ENCODE peak calls at places on chromosomes 13 and 19, in ten cellular contexts. O is left ventricle myocardium inferior; E is fibroblast of lung; G is aorta; R is CD8-positive, alpha-beta T cell; B is adrenal gland; H is effector memory CD4-positive, alpha-beta T cell; Z is stomach; L is mammary epithelial cell; T is gastrocnemius medialis. Y is an unnamed sample.
A peak's percentile ranks its signal among the peaks of the same experiment; 100 is the strongest.

GRCh38 chr13:27808866-27809546 is 16.7 kb downstream of the GSX1 start:
- DNase-seq in O (no peak), E (no peak), G (no peak), R (no peak), B (no peak), H (no peak), Z (no peak), L (peak; percentile 94), T (no peak), Y (no peak)

GRCh38 chr13:80603351-80603750 is 262.4 kb upstream of the SPRY2 start:
- DNase-seq in O (no peak), E (no peak), G (no peak), R (no peak), B (no peak), H (no peak), Z (no peak), L (no peak), T (no peak), Y (no peak)

GRCh38 chr19:53511933-53512374 is 26.0 kb upstream of the ZNF331 start:
- DNase-seq in O (peak; percentile 40), E (peak; percentile 49), G (peak; percentile 82), R (peak; percentile 32), B (peak; percentile 74), H (peak; percentile 38), Z (peak; percentile 64), L (peak; percentile 43), T (peak; percentile 18), Y (peak; percentile 65)

GRCh38 chr19:5130371-5131030 is 161.6 kb downstream of the KDM4B start:
- DNase-seq in O (no peak), E (no peak), G (no peak), R (peak; percentile 26), B (no peak), H (peak; percentile 50), Z (no peak), L (no peak), T (no peak), Y (no peak)

GRCh38 chr19:709196-709964 is 645 bp downstream of the PALM start:
- DNase-seq in O (no peak), E (no peak), G (no peak), R (no peak), B (no peak), H (no peak), Z (no peak), L (no peak), T (no peak), Y (no peak)

GRCh38 chr19:48113190-48113917 is 2.7 kb upstream of the PLA2G4C start:
- DNase-seq in O (no peak), E (no peak), G (no peak), R (no peak), B (no peak), H (no peak), Z (no peak), L (peak; percentile 25), T (no peak), Y (no peak)

GRCh38 chr19:15129856-15130580 is 22.8 kb downstream of the SYDE1 start:
- DNase-seq in O (no peak), E (no peak), G (no peak), R (no peak), B (no peak), H (no peak), Z (no peak), L (peak; percentile 89), T (no peak), Y (no peak)

GRCh38 chr13:104833221-104833620 is 1702.2 kb downstream of the EFNB2 start:
- DNase-seq in O (no peak), E (no peak), G (no peak), R (no peak), B (no peak), H (no peak), Z (no peak), L (no peak), T (no peak), Y (no peak)

GRCh38 chr19:38255759-38256052 is 468 bp downstream of the PPP1R14A start:
- DNase-seq in O (no peak), E (no peak), G (no peak), R (no peak), B (no peak), H (no peak), Z (no peak), L (no peak), T (no peak), Y (no peak)

GRCh38 chr19:38251564-38252051 is 4.6 kb downstream of the PPP1R14A start:
- DNase-seq in O (peak; percentile 71), E (peak; percentile 41), G (peak; percentile 90), R (no peak), B (no peak), H (no peak), Z (no peak), L (peak; percentile 68), T (peak; percentile 30), Y (peak; percentile 57)

GRCh38 chr19:38252385-38252784 is 3.8 kb downstream of the PPP1R14A start:
- DNase-seq in O (no peak), E (no peak), G (no peak), R (no peak), B (no peak), H (no peak), Z (no peak), L (no peak), T (no peak), Y (no peak)

GRCh38 chr19:38252935-38253691 is 3.1 kb downstream of the PPP1R14A start:
- DNase-seq in O (peak; percentile 53), E (peak; percentile 17), G (peak; percentile 92), R (no peak), B (no peak), H (no peak), Z (peak; percentile 42), L (no peak), T (peak; percentile 18), Y (peak; percentile 52)

DNA sequence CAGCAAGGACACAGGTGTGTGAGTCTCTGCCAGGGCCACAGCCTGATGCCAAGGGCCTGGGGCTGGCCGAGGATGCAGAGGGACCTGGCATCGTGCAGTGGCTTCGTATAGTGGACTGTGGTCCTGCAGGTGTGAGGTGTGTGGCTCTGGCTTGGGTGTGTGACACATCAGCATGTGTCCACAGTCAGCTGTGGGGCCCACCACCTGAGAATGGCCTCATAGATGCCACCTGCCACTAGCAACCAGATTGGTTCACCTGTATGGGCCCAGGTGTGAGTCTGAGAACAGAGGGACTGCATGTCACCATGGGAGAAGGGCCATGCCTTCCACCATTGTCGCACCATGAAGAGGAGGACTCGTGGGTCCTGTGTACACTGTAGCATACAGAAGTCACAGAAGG is 2.4 kb downstream of the PPP1R14A start:
- DNase-seq in O (no peak), E (no peak), G (no peak), R (no peak), B (no peak), H (no peak), Z (no peak), L (no peak), T (no peak), Y (no peak)
- H3K27ac ChIP-seq in O (peak overlapping the region; percentile 95), E (no peak overlapping the region), G (peak overlapping the region; percentile 25), R (no peak overlapping the region), B (peak overlapping the region; percentile 46), H (no peak overlapping the region), Z (peak overlapping the region; percentile 89), L (no peak overlapping the region), T (peak overlapping the region; percentile 89), Y (peak overlapping the region; percentile 92)

DNA sequence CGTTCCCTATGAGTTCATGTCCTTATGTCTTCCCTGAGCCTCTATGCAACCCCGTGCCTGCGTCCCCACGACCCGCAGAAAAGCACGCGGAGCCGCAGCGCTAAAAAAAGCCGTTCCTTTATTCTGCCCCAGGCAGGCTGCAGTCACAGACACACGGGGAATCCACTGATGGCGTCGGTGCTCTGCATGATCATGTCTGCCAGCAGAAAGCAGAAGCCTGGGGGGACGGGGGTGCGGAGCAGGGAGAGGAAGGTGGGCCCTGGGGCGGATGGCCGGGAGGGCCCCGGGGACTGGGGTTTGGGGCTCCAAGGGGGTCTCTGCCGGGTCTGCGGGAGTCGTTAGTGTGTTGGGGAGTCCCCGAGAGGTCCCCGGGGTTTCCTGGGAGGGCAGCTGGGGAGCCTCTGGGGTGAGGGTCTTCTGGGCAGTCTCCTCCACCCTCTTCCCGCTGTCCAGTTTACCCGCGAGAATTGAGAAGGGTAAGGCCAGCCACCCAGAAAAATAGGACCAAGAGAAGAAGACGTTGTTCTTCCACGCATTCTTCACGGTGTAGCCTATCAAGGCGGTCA is 894 bp upstream of the ETFB start:
- DNase-seq in O (peak; percentile 41), E (no peak), G (no peak), R (no peak), B (no peak), H (peak; percentile 17), Z (peak; percentile 28), L (no peak), T (no peak), Y (no peak)
- H3K4me1 ChIP-seq in O (peaks cover 54% of the 10 kb centered on the region), E (peaks cover 13% of the 10 kb centered on the region), G (no peaks in the 10 kb centered on the region), R (peaks cover 61% of the 10 kb centered on the region), B (peaks cover 38% of the 10 kb centered on the region), H (peaks cover 40% of the 10 kb centered on the region), Z (peaks cover 49% of the 10 kb centered on the region), L (peaks cover 19% of the 10 kb centered on the region), T (peaks cover 12% of the 10 kb centered on the region), Y (no peaks in the 10 kb centered on the region)

DNA sequence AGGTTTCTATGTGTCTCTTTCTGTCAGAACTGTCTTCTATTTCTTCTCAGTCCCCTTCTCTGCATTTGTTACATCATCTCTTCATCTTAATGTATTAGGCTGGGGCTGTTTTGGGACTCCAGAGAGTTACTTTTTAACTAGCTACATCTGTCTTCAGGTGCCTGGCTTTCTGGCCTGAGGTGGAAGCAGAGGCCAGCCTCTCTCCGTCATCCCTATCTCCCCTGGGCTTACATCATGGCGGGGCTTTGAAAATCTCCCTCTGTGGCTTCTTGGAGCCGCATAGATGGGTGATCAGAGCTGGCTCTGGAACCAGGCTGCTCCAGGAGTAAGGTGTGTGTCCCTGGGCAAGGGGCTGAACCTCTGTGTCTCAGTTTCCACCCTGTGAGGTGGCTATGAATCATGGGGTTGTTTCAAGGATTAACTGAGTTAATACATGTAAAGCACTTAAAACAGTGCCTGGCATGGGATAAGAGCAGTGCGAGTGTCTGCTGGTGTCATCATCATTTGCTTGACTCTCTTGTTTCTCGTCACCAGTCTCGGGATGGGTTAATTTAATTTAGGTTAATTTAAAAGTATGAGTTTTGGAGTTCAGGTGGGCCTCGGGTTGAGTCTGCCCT is 2.0 kb downstream of the EPN1 start:
- DNase-seq in O (no peak), E (no peak), G (no peak), R (no peak), B (no peak), H (no peak), Z (no peak), L (no peak), T (no peak), Y (no peak)
- H3K27ac ChIP-seq in O (peak overlapping the region; percentile 97), E (no peak overlapping the region), G (no peak overlapping the region), R (no peak overlapping the region), B (peak overlapping the region; percentile 0), H (no peak overlapping the region), Z (peak overlapping the region; percentile 90), L (no peak overlapping the region), T (peak overlapping the region; percentile 77), Y (no peak overlapping the region)

DNA sequence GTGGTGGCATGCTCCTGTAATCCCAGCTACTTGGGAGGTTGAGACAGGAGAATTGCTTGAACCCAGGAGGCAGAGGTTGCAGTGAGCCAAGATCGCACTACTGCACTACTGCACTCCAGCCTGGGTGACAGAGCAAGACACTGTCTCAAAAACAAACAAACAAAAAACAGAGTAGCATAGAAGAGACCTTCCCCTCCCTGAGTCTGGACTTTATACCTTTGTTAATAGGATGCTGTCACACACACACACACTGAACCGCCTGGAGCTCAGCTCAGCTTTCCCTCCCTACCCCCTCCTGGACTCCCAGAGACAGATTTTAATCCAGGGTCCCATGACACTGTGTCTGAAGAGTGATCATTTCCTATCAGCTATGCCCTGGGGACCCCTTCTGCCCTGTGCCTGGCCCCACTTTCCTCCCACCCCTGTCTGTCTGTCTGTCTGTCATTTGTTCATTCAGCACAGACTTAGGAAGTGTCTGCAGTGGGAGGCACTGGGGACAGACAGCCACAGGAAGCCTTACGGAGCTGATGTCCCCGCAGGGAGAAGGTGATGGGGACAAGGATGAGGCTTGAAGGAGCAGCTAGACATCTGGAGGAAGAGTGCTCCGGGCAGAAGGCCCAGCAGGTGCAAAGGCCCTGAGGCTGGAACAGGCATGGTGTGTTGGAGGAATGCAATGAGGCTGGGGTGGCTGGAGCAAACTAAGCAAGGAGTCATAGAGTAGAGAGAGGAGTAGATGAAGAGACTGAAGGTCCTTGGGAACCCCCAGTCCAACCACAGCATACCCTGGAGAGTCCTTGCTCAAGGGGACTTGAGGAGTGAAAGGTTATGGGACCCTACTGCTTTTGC is 4.9 kb downstream of the CERS4 start:
- DNase-seq in O (no peak), E (no peak), G (no peak), R (no peak), B (no peak), H (no peak), Z (no peak), L (no peak), T (no peak), Y (no peak)
- H3K4me1 ChIP-seq in O (peaks cover 20% of the 10 kb centered on the region), E (no peaks in the 10 kb centered on the region), G (no peaks in the 10 kb centered on the region), R (peaks cover 17% of the 10 kb centered on the region), B (no peaks in the 10 kb centered on the region), H (peaks cover 15% of the 10 kb centered on the region), Z (peaks cover 23% of the 10 kb centered on the region), L (no peaks in the 10 kb centered on the region), T (no peaks in the 10 kb centered on the region), Y (no peaks in the 10 kb centered on the region)